ENCODE peak calls at places on chromosomes 2 and 18, in eight cellular contexts. W is cardiac fibroblast, E is PC-3, Z is OCI-LY7, S is fibroblast of pulmonary artery, V is spleen, Y is body of pancreas, A is lower lobe of right lung. U is an unnamed sample.

GRCh38 chr2:19178175-19178574 is 180.2 kb downstream of the OSR1 start:
- DNase-seq in Y (no peak), A (no peak), Z (no peak), E (peak), V (no peak), W (peak), S (peak), U (peak)

GRCh38 chr2:176283268-176283667 is 14.0 kb downstream of the MTX2 start:
- DNase-seq in A (no peak), W (peak), S (peak), V (no peak), Z (no peak), E (no peak), Y (no peak), U (no peak)

GRCh38 chr2:149507933-149508332 is 79.6 kb downstream of the MMADHC start:
- DNase-seq in A (no peak), Y (no peak), S (no peak), W (no peak), E (no peak), Z (no peak), V (no peak), U (no peak)

GRCh38 chr2:11516984-11517648 is 16.7 kb upstream of the GREB1 start:
- DNase-seq in A (no peak), E (no peak), Z (no peak), W (no peak), Y (no peak), S (no peak), V (no peak), U (no peak)

GRCh38 chr18:77334876-77335275 is 85.2 kb downstream of the GALR1 start:
- DNase-seq in S (no peak), Z (no peak), W (no peak), Y (no peak), V (no peak), E (no peak), A (no peak), U (no peak)

GRCh38 chr2:73243884-73244570 is 9.9 kb downstream of the CCT7 start:
- DNase-seq in A (no peak), Z (no peak), S (peak), W (peak), E (peak), V (no peak), Y (no peak), U (peak)

GRCh38 chr2:169386621-169387235 is 24.4 kb upstream of the LRP2 start:
- DNase-seq in W (no peak), Y (no peak), V (no peak), Z (no peak), A (no peak), S (no peak), E (no peak), U (no peak)

GRCh38 chr18:74994502-74995403 is 214.2 kb downstream of the PTGR3 start:
- DNase-seq in Z (no peak), S (no peak), Y (no peak), W (peak), E (no peak), A (no peak), V (no peak), U (peak)

GRCh38 chr18:74373428-74373827 is 57.8 kb downstream of the C18orf63 start:
- DNase-seq in Y (no peak), V (no peak), A (no peak), S (no peak), E (no peak), Z (no peak), W (no peak), U (no peak)

GRCh38 chr2:219126555-219126954 is 34.1 kb downstream of the NHEJ1 start:
- DNase-seq in A (no peak), W (no peak), V (no peak), E (peak), Z (no peak), S (peak), Y (peak), U (no peak)

GRCh38 chr2:200306969-200307811 is 697 bp downstream of the SPATS2L start:
- DNase-seq in E (peak), A (peak), Z (peak), Y (peak), W (peak), V (peak), S (peak), U (peak)

GRCh38 chr2:238817382-238817781 is 30.5 kb upstream of the TWIST2 start:
- DNase-seq in Z (no peak), A (no peak), E (no peak), Y (no peak), V (no peak), W (no peak), S (no peak), U (no peak)

GRCh38 chr2:3450385-3451031 is 68.8 kb downstream of the ADI1 start:
- DNase-seq in Z (no peak), Y (no peak), E (no peak), W (no peak), V (no peak), S (no peak), A (no peak), U (no peak)

GRCh38 chr18:46156124-46156745 is 52.0 kb downstream of the HAUS1 start:
- DNase-seq in W (no peak), E (no peak), S (no peak), Y (no peak), A (no peak), Z (no peak), V (no peak), U (no peak)

GRCh38 chr2:73156539-73157124 is 43.9 kb upstream of the RAB11FIP5 start:
- DNase-seq in V (no peak), W (peak), E (peak), Z (no peak), S (peak), Y (peak), A (peak), U (peak)

GRCh38 chr18:2846638-2847340 is at the start of gene EMILIN2:
- DNase-seq in Z (no peak), E (no peak), Y (peak), A (peak), V (peak), W (peak), S (peak), U (peak)

GRCh38 chr2:88603146-88603545 is 24.1 kb downstream of the EIF2AK3 start:
- DNase-seq in E (peak), V (no peak), Y (no peak), A (no peak), Z (no peak), W (peak), S (peak), U (peak)

GRCh38 chr2:59561281-59561680 is 992.2 kb downstream of the BCL11A start:
- DNase-seq in W (no peak), Y (no peak), V (no peak), A (no peak), S (no peak), Z (no peak), E (no peak), U (no peak)
- H3K4me3 ChIP-seq in W (no peak), Y (no peak), V (no peak), A (no peak), S (no peak), Z (no peak), E (no peak), U (no peak)

DNA sequence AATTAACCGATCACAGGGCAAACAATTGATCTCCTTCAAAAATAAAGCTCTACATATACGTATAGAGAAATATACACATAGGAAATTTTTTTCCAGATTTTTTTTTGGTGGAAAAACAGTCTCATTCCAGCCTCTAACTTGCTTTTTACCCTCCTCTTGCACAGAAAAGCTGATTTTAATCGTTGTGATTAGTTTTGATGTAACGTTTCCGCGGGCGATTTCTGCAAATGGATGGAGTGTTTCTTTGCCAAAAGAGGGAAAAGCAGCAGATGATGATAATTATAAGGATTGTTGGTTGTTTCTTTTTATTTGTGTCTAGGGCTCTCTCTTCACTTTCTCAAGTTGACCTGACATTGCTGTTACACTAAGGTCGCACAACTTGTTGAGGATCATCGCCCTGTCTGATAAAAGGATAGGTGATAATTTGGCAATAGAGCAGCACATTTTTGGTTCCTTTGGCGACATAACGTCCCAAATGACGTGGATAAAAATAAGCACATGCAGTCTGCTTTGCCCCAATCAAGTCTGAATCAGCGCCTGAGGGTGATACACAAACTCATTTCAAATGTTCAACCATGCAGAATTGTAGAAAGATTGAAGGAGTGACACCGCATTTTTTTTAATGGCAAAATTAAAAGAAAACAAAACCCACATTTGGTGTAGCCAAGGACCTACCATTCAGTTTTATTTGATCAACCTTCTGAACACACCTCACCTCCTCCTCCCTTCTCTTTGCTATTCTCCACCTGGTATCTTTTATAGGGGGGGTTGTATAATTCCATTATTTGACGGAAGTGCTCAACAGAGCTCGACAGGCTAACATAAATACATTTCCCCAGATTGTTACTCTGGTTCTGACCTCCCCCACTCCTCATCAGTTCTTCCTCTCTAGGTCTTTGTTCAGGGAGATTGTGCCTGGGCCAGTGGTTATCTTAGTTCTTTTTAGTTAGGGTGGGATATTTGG is 109.5 kb upstream of the KCTD1 start:
- DNase-seq in A (no peak), Y (no peak), E (no peak), W (no peak), Z (no peak), S (no peak), V (no peak), U (no peak)
- H3K4me3 ChIP-seq in A (peak), Y (peak), E (peak), W (peak), Z (no peak), S (peak), V (peak), U (peak)

DNA sequence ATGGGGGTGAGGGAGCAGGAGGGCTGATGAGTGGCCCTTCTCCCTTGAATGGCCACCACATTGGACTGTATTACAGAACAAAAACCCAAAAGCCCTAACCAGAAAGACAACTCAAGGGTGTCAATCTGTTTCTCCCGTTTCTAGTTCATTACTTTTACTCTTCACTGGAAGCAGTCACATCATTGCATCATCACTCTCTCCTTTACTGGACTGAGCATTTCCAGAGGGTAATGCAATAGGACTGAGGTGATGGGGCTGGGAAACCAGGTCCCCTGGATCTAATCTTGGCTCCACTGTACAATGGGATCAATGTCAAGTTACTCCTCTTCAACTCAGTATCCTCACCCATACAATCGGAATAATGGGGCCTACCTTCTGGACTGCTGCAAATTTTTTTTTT is 56.1 kb downstream of the BCL2 start:
- DNase-seq in V (no peak), Y (no peak), E (no peak), A (no peak), S (no peak), W (no peak), Z (no peak), U (no peak)
- H3K4me3 ChIP-seq in V (no peak), Y (no peak), E (no peak), A (no peak), S (no peak), W (no peak), Z (no peak), U (no peak)

GRCh38 chr2:229445013-229445412 is 173.9 kb upstream of the PID1 start:
- DNase-seq in E (peak), Y (peak), Z (no peak), S (peak), V (no peak), A (no peak), W (peak), U (peak)
- H3K4me3 ChIP-seq in E (no peak), Y (no peak), Z (no peak), S (no peak), V (no peak), A (no peak), W (no peak), U (peak)

DNA sequence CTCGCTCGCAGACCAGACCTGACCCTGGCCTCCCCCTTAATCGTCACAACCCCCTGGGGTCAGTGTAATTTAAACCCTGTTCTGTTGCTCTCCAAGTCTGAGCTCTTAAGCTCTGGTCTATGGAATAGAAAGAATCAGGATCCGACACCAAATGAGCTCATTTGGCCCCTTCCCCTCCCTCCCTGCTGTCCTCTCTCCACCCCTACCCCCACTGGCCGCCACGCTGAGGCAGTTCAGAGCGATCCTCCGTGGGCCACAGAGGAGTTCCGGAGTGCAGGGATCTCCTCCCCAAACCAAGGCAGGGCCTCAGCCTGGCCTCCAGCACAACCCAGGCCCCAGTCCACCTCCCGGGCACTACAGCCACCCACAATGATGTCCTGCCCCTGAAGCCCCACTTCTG is 5.3 kb downstream of the DNMT3A start:
- DNase-seq in W (no peak), A (no peak), E (no peak), S (no peak), Y (no peak), Z (no peak), V (peak), U (no peak)
- H3K4me3 ChIP-seq in W (no peak), A (no peak), E (no peak), S (no peak), Y (no peak), Z (no peak), V (no peak), U (no peak)

GRCh38 chr2:74414475-74414874 is 6.9 kb downstream of the C2orf81 start:
- DNase-seq in W (no peak), Z (no peak), E (no peak), A (no peak), V (no peak), S (no peak), Y (no peak), U (no peak)
- H3K4me3 ChIP-seq in W (peak), Z (no peak), E (no peak), A (peak), V (peak), S (no peak), Y (no peak), U (peak)

GRCh38 chr2:202387608-202388342 is 11.6 kb downstream of the BMPR2 start:
- DNase-seq in Z (no peak), V (no peak), S (peak), W (peak), A (no peak), Y (no peak), E (no peak), U (peak)
- H3K4me3 ChIP-seq in Z (no peak), V (no peak), S (no peak), W (no peak), A (no peak), Y (no peak), E (no peak), U (no peak)

GRCh38 chr2:233456934-233457333 is 102.6 kb downstream of the DGKD start:
- DNase-seq in V (peak), Z (no peak), A (peak), W (no peak), E (no peak), Y (no peak), S (no peak), U (no peak)

GRCh38 chr2:233456111-233456510 is 101.8 kb downstream of the DGKD start:
- DNase-seq in V (peak), A (peak), S (no peak), E (no peak), W (no peak), Y (no peak), Z (no peak), U (no peak)

GRCh38 chr2:233453916-233454315 is 99.6 kb downstream of the DGKD start:
- DNase-seq in S (no peak), V (peak), A (no peak), Y (no peak), W (no peak), Z (no peak), E (no peak), U (no peak)

GRCh38 chr2:233455006-233455405 is 100.7 kb downstream of the DGKD start:
- DNase-seq in S (no peak), A (peak), V (peak), W (no peak), Y (no peak), Z (no peak), E (no peak), U (no peak)

GRCh38 chr2:233455491-233455890 is 101.2 kb downstream of the DGKD start:
- DNase-seq in V (peak), A (peak), S (no peak), W (no peak), E (no peak), Y (no peak), Z (no peak), U (no peak)
- H3K4me3 ChIP-seq in V (no peak), A (no peak), S (no peak), W (no peak), E (no peak), Y (no peak), Z (no peak), U (no peak)

DNA sequence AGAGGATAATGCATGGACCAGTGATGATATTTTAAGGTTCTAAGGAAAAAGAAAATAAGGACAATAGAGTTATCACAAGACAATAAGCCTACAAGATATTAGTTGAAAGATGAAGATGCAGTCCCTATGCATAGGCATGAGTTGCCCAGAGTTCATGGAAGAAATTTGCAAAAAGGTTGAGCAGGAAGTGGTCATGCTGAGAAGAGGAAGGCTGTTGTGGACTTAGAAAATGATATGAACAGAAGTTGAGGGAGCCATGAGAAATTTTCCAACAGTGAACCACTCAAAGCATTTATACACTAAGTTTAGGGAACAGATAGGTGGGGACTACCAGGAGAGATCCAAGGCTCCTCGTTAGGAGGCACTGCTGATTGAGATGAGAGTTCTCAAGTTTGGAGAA is 3.5 kb downstream of the OSBPL6 start:
- DNase-seq in Z (no peak), S (no peak), V (no peak), A (no peak), E (no peak), Y (no peak), W (no peak), U (no peak)
- H3K4me3 ChIP-seq in Z (no peak), S (no peak), V (no peak), A (no peak), E (no peak), Y (no peak), W (no peak), U (no peak)

U was measured in AG10803.